ENCODE peak calls at places on chromosomes 2 and 18, in four cellular contexts. One of them, this sample, is unnamed.

GRCh38 chr2:216345846-216346245 is 26.4 kb downstream of the MARCHF4 start:
- DNase-seq in DMS153: no peak
- DNase-seq in NCI-H2029 treated with DMSO at 0.1 percent for 48 hours: no peak
- DNase-seq in sciatic nerve: no peak
- DNase-seq in this sample: no peak

GRCh38 chr2:40886660-40887059 is 434.8 kb upstream of the SLC8A1 start:
- DNase-seq in DMS153: no peak
- DNase-seq in NCI-H2029 treated with DMSO at 0.1 percent for 48 hours: no peak
- DNase-seq in sciatic nerve: no peak
- DNase-seq in this sample: no peak

GRCh38 chr2:76197842-76198448 is 487.2 kb upstream of the GCFC2 start:
- DNase-seq in DMS153: peak; percentile 29
- DNase-seq in NCI-H2029 treated with DMSO at 0.1 percent for 48 hours: no peak
- DNase-seq in sciatic nerve: peak; percentile 73
- DNase-seq in this sample: no peak

GRCh38 chr18:57077786-57078552 is 68.9 kb upstream of the BOD1L2 start:
- DNase-seq in DMS153: no peak
- DNase-seq in NCI-H2029 treated with DMSO at 0.1 percent for 48 hours: no peak
- DNase-seq in sciatic nerve: no peak
- DNase-seq in this sample: no peak

GRCh38 chr2:204010611-204011560 is 74.3 kb downstream of the ICOS start:
- DNase-seq in DMS153: peak; percentile 15
- DNase-seq in NCI-H2029 treated with DMSO at 0.1 percent for 48 hours: no peak
- DNase-seq in sciatic nerve: no peak
- DNase-seq in this sample: no peak

GRCh38 chr2:231568785-231569435 is 23.8 kb upstream of the TEX44 start:
- DNase-seq in DMS153: no peak
- DNase-seq in NCI-H2029 treated with DMSO at 0.1 percent for 48 hours: no peak
- DNase-seq in sciatic nerve: no peak
- DNase-seq in this sample: no peak

GRCh38 chr2:70712916-70713315 is 55.1 kb downstream of the ADD2 start:
- DNase-seq in DMS153: no peak
- DNase-seq in NCI-H2029 treated with DMSO at 0.1 percent for 48 hours: no peak
- DNase-seq in sciatic nerve: no peak
- DNase-seq in this sample: no peak

GRCh38 chr18:34780856-34781255 is 70.8 kb downstream of the DTNA start:
- DNase-seq in DMS153: no peak
- DNase-seq in NCI-H2029 treated with DMSO at 0.1 percent for 48 hours: no peak
- DNase-seq in sciatic nerve: no peak
- DNase-seq in this sample: no peak

GRCh38 chr18:54938506-54938905 is 20.8 kb downstream of the CCDC68 start:
- DNase-seq in DMS153: no peak
- DNase-seq in NCI-H2029 treated with DMSO at 0.1 percent for 48 hours: no peak
- DNase-seq in sciatic nerve: no peak
- DNase-seq in this sample: no peak

GRCh38 chr2:159072795-159073194 is 104.4 kb downstream of the TANC1 start:
- DNase-seq in DMS153: no peak
- DNase-seq in NCI-H2029 treated with DMSO at 0.1 percent for 48 hours: no peak
- DNase-seq in sciatic nerve: no peak
- DNase-seq in this sample: no peak

GRCh38 chr2:64998658-64999061 is 9.5 kb downstream of the SLC1A4 start:
- DNase-seq in DMS153: no peak
- DNase-seq in NCI-H2029 treated with DMSO at 0.1 percent for 48 hours: no peak
- DNase-seq in sciatic nerve: no peak
- DNase-seq in this sample: no peak